ENCODE peak calls at places on chromosome 7, in seven cellular contexts. One of them, this sample, is unnamed.

GRCh38 chr7:24158976-24159375 is 125.0 kb upstream of the NPY start:
- DNase-seq in IMR-90: no peak
- DNase-seq in neuronal stem cell: no peak
- DNase-seq in mesendoderm: no peak
- DNase-seq in mesenchymal stem cell: no peak
- DNase-seq in H9: no peak
- DNase-seq in H1: no peak
- DNase-seq in this sample: no peak

GRCh38 chr7:154892459-154892858 is 110.5 kb downstream of the PAXIP1 start:
- DNase-seq in H1: no peak
- DNase-seq in mesenchymal stem cell: no peak
- DNase-seq in neuronal stem cell: no peak
- DNase-seq in H9: peak
- DNase-seq in mesendoderm: peak
- DNase-seq in IMR-90: no peak
- DNase-seq in this sample: no peak

GRCh38 chr7:156545989-156546388 is 94.6 kb upstream of the RNF32 start:
- DNase-seq in neuronal stem cell: no peak
- DNase-seq in IMR-90: no peak
- DNase-seq in mesenchymal stem cell: no peak
- DNase-seq in mesendoderm: no peak
- DNase-seq in H1: no peak
- DNase-seq in H9: no peak
- DNase-seq in this sample: no peak

GRCh38 chr7:104272767-104273384 is 55.5 kb upstream of the LHFPL3 start:
- DNase-seq in mesenchymal stem cell: peak
- DNase-seq in neuronal stem cell: no peak
- DNase-seq in IMR-90: peak
- DNase-seq in H9: no peak
- DNase-seq in mesendoderm: peak
- DNase-seq in H1: no peak
- DNase-seq in this sample: peak

GRCh38 chr7:101251871-101252659 is 7.2 kb upstream of the FIS1 start:
- DNase-seq in mesenchymal stem cell: peak
- DNase-seq in IMR-90: peak
- DNase-seq in H9: peak
- DNase-seq in H1: peak
- DNase-seq in mesendoderm: peak
- DNase-seq in neuronal stem cell: peak
- DNase-seq in this sample: peak

GRCh38 chr7:157485361-157485831 is 148.6 kb downstream of the DNAJB6 start:
- DNase-seq in mesendoderm: no peak
- DNase-seq in IMR-90: no peak
- DNase-seq in mesenchymal stem cell: no peak
- DNase-seq in neuronal stem cell: no peak
- DNase-seq in H1: no peak
- DNase-seq in H9: no peak
- DNase-seq in this sample: no peak

GRCh38 chr7:157932498-157933218 is 595.9 kb downstream of the DNAJB6 start:
- DNase-seq in H1: no peak
- DNase-seq in H9: no peak
- DNase-seq in IMR-90: no peak
- DNase-seq in mesenchymal stem cell: peak
- DNase-seq in neuronal stem cell: no peak
- DNase-seq in mesendoderm: peak
- DNase-seq in this sample: peak

GRCh38 chr7:55288070-55288824 is 76.9 kb upstream of the LANCL2 start:
- DNase-seq in mesenchymal stem cell: no peak
- DNase-seq in mesendoderm: no peak
- DNase-seq in IMR-90: no peak
- DNase-seq in H9: no peak
- DNase-seq in H1: no peak
- DNase-seq in neuronal stem cell: no peak
- DNase-seq in this sample: no peak

GRCh38 chr7:28890137-28890536 is 68.0 kb downstream of the TRIL start:
- DNase-seq in H1: peak
- DNase-seq in mesenchymal stem cell: no peak
- DNase-seq in IMR-90: no peak
- DNase-seq in neuronal stem cell: no peak
- DNase-seq in H9: peak
- DNase-seq in mesendoderm: peak
- DNase-seq in this sample: peak

GRCh38 chr7:80552304-80552703 is 40.4 kb upstream of the GNAT3 start:
- DNase-seq in IMR-90: peak
- DNase-seq in mesenchymal stem cell: peak
- DNase-seq in H9: no peak
- DNase-seq in H1: no peak
- DNase-seq in mesendoderm: no peak
- DNase-seq in neuronal stem cell: no peak
- DNase-seq in this sample: no peak

GRCh38 chr7:144063710-144064109 is 5.9 kb upstream of the OR2A25 start:
- DNase-seq in neuronal stem cell: no peak
- DNase-seq in IMR-90: no peak
- DNase-seq in H9: peak
- DNase-seq in H1: no peak
- DNase-seq in mesenchymal stem cell: no peak
- DNase-seq in mesendoderm: peak
- DNase-seq in this sample: no peak

GRCh38 chr7:148572067-148572522 is 18.5 kb upstream of the C7orf33 start:
- DNase-seq in H9: no peak
- DNase-seq in H1: no peak
- DNase-seq in IMR-90: no peak
- DNase-seq in neuronal stem cell: no peak
- DNase-seq in mesendoderm: no peak
- DNase-seq in mesenchymal stem cell: no peak
- DNase-seq in this sample: peak

GRCh38 chr7:17234398-17235021 is 63.9 kb upstream of the AHR start:
- DNase-seq in IMR-90: peak
- DNase-seq in H1: no peak
- DNase-seq in neuronal stem cell: no peak
- DNase-seq in mesendoderm: peak
- DNase-seq in mesenchymal stem cell: peak
- DNase-seq in H9: no peak
- DNase-seq in this sample: peak

GRCh38 chr7:17521437-17521836 is 223.0 kb downstream of the AHR start:
- DNase-seq in H9: no peak
- DNase-seq in neuronal stem cell: no peak
- DNase-seq in mesenchymal stem cell: peak
- DNase-seq in mesendoderm: no peak
- DNase-seq in H1: no peak
- DNase-seq in IMR-90: peak
- DNase-seq in this sample: no peak

GRCh38 chr7:106326594-106327537 is 42.1 kb upstream of the NAMPT start:
- DNase-seq in neuronal stem cell: no peak
- DNase-seq in IMR-90: peak
- DNase-seq in mesenchymal stem cell: no peak
- DNase-seq in mesendoderm: no peak
- DNase-seq in H1: no peak
- DNase-seq in H9: no peak
- DNase-seq in this sample: peak

GRCh38 chr7:115941703-115942268 is 88.8 kb downstream of the TFEC start:
- DNase-seq in IMR-90: peak
- DNase-seq in H9: no peak
- DNase-seq in mesendoderm: no peak
- DNase-seq in mesenchymal stem cell: peak
- DNase-seq in H1: no peak
- DNase-seq in neuronal stem cell: no peak
- DNase-seq in this sample: no peak

GRCh38 chr7:42107484-42107883 is 129.5 kb downstream of the GLI3 start:
- DNase-seq in IMR-90: no peak
- DNase-seq in mesenchymal stem cell: no peak
- DNase-seq in H1: no peak
- DNase-seq in H9: peak
- DNase-seq in neuronal stem cell: peak
- DNase-seq in mesendoderm: peak
- DNase-seq in this sample: peak

GRCh38 chr7:66913118-66914049 is 7.6 kb upstream of the TMEM248 start:
- DNase-seq in mesenchymal stem cell: no peak
- DNase-seq in IMR-90: no peak
- DNase-seq in mesendoderm: peak
- DNase-seq in H1: no peak
- DNase-seq in H9: no peak
- DNase-seq in neuronal stem cell: no peak
- DNase-seq in this sample: no peak

GRCh38 chr7:121334875-121335648 is 6.3 kb downstream of the WNT16 start:
- DNase-seq in mesendoderm: no peak
- DNase-seq in H9: no peak
- DNase-seq in neuronal stem cell: no peak
- DNase-seq in mesenchymal stem cell: no peak
- DNase-seq in IMR-90: peak
- DNase-seq in H1: no peak
- DNase-seq in this sample: no peak

GRCh38 chr7:151448261-151449252 is 8.6 kb upstream of the CRYGN start:
- DNase-seq in H1: no peak
- DNase-seq in H9: peak
- DNase-seq in IMR-90: peak
- DNase-seq in neuronal stem cell: peak
- DNase-seq in mesendoderm: peak
- DNase-seq in mesenchymal stem cell: peak
- DNase-seq in this sample: peak

GRCh38 chr7:63014792-63015191 is 983.9 kb upstream of the ZNF722 start:
- DNase-seq in mesenchymal stem cell: no peak
- DNase-seq in neuronal stem cell: no peak
- DNase-seq in H9: no peak
- DNase-seq in H1: no peak
- DNase-seq in mesendoderm: no peak
- DNase-seq in IMR-90: no peak
- DNase-seq in this sample: no peak

GRCh38 chr7:63012633-63013183 is 985.9 kb upstream of the ZNF722 start:
- DNase-seq in H1: no peak
- DNase-seq in mesenchymal stem cell: no peak
- DNase-seq in neuronal stem cell: no peak
- DNase-seq in H9: no peak
- DNase-seq in IMR-90: no peak
- DNase-seq in mesendoderm: no peak
- DNase-seq in this sample: no peak

GRCh38 chr7:63008366-63008765 is 990.3 kb upstream of the ZNF722 start:
- DNase-seq in H1: no peak
- DNase-seq in IMR-90: no peak
- DNase-seq in mesenchymal stem cell: no peak
- DNase-seq in neuronal stem cell: no peak
- DNase-seq in mesendoderm: no peak
- DNase-seq in H9: no peak
- DNase-seq in this sample: no peak

GRCh38 chr7:63009771-63010170 is 988.9 kb upstream of the ZNF722 start:
- DNase-seq in mesendoderm: no peak
- DNase-seq in IMR-90: no peak
- DNase-seq in neuronal stem cell: no peak
- DNase-seq in mesenchymal stem cell: no peak
- DNase-seq in H9: no peak
- DNase-seq in H1: no peak
- DNase-seq in this sample: no peak
- H2BK5ac ChIP-seq in mesendoderm: no peak
- H2BK5ac ChIP-seq in IMR-90: no peak
- H2BK5ac ChIP-seq in neuronal stem cell: no peak
- H2BK5ac ChIP-seq in mesenchymal stem cell: no peak
- H2BK5ac ChIP-seq in H9: no peak
- H2BK5ac ChIP-seq in H1: no peak
- H2BK5ac ChIP-seq in this sample: no peak

DNA sequence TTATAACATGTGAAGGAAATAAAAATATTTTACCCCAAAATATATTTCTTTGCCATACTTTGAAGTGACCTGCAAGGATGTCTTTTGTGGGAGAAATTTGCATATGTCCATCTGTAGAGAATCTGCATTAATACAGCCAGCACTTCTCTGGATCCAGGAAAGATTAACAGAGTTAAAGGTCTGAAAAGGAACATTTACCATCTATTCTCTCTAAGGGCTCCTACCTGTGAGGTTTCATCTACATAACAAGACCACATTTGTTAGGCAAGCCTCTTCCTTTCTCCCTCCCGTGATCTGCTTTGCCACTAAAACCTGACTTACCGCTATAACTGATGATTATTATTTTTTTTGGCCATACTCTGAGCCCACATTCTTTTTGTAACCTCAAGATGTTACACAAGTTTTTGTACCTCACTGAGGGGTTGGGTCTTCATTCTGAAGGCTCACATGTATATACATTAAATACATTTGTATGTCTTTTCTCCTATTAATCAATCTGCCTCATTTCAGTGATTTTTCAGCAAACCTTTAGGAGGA is 129.4 kb downstream of the AKR1D1 start:
- DNase-seq in IMR-90: no peak
- DNase-seq in mesenchymal stem cell: no peak
- DNase-seq in mesendoderm: no peak
- DNase-seq in H9: no peak
- DNase-seq in H1: no peak
- DNase-seq in neuronal stem cell: no peak
- DNase-seq in this sample: no peak
- H3K9ac ChIP-seq in IMR-90: no peak
- H3K9ac ChIP-seq in mesenchymal stem cell: no peak
- H3K9ac ChIP-seq in mesendoderm: no peak
- H3K9ac ChIP-seq in H9: no peak
- H3K9ac ChIP-seq in H1: no peak
- H3K9ac ChIP-seq in neuronal stem cell: no peak
- H3K9ac ChIP-seq in this sample: no peak

GRCh38 chr7:117731455-117731854 is 141.8 kb downstream of the CTTNBP2 start:
- DNase-seq in H1: no peak
- DNase-seq in neuronal stem cell: no peak
- DNase-seq in H9: no peak
- DNase-seq in IMR-90: peak
- DNase-seq in mesenchymal stem cell: peak
- DNase-seq in mesendoderm: peak
- DNase-seq in this sample: no peak

GRCh38 chr7:117724898-117725297 is 148.3 kb downstream of the CTTNBP2 start:
- DNase-seq in IMR-90: no peak
- DNase-seq in neuronal stem cell: no peak
- DNase-seq in H9: no peak
- DNase-seq in H1: no peak
- DNase-seq in mesendoderm: no peak
- DNase-seq in mesenchymal stem cell: no peak
- DNase-seq in this sample: no peak

GRCh38 chr7:117730404-117730803 is 142.8 kb downstream of the CTTNBP2 start:
- DNase-seq in IMR-90: no peak
- DNase-seq in neuronal stem cell: no peak
- DNase-seq in H1: no peak
- DNase-seq in mesenchymal stem cell: no peak
- DNase-seq in H9: no peak
- DNase-seq in mesendoderm: no peak
- DNase-seq in this sample: no peak

DNA sequence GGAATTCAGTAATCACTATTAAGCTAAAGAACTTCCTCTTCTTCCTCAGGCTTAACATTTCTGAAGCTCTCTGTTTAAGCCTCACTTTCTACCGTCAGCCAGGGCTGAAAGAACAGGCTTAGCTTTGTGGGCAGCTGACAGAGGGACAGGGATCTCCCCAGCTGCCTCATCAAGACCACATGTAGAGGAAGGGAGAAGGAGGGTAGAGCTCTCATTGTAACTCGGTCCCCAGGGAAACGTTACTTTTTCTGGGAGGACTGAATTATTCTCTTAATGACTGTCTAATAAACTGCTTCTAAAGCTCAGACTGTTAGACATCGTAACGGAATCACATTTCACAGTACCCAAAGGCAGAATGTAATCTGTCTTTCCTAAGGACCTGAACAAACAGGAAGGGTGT is 144.4 kb downstream of the CTTNBP2 start:
- DNase-seq in mesendoderm: no peak
- DNase-seq in neuronal stem cell: no peak
- DNase-seq in IMR-90: no peak
- DNase-seq in H1: no peak
- DNase-seq in H9: no peak
- DNase-seq in mesenchymal stem cell: peak
- DNase-seq in this sample: no peak
- H2BK5ac ChIP-seq in mesendoderm: no peak
- H2BK5ac ChIP-seq in neuronal stem cell: no peak
- H2BK5ac ChIP-seq in IMR-90: no peak
- H2BK5ac ChIP-seq in H1: no peak
- H2BK5ac ChIP-seq in H9: no peak
- H2BK5ac ChIP-seq in mesenchymal stem cell: no peak
- H2BK5ac ChIP-seq in this sample: no peak

GRCh38 chr7:27165655-27166474 is 528 bp upstream of the HOXA9 start:
- DNase-seq in neuronal stem cell: no peak
- DNase-seq in H1: no peak
- DNase-seq in H9: no peak
- DNase-seq in mesenchymal stem cell: peak
- DNase-seq in IMR-90: no peak
- DNase-seq in mesendoderm: no peak
- DNase-seq in this sample: no peak
- H3K9ac ChIP-seq in neuronal stem cell: no peak
- H3K9ac ChIP-seq in H1: no peak
- H3K9ac ChIP-seq in H9: no peak
- H3K9ac ChIP-seq in mesenchymal stem cell: peak
- H3K9ac ChIP-seq in IMR-90: no peak
- H3K9ac ChIP-seq in mesendoderm: no peak
- H3K9ac ChIP-seq in this sample: no peak

This sample was measured in trophoblast cell.